ENCODE peak calls at places on chromosome 2, in four cellular contexts. One of them, this sample, is unnamed. For H3K36me3, the result is how much of the 10 kb centered on the place peaks cover.

GRCh38 chr2:184598313-184599053 is at the start of gene ZNF804A:
- DNase-seq in naive thymus-derived CD4-positive, alpha-beta T cell: no peak
- DNase-seq in OCI-LY7: peak
- DNase-seq in right atrium auricular region: peak
- DNase-seq in this sample: no peak

GRCh38 chr2:227576110-227576509 is 22.6 kb upstream of the SCYGR2 start:
- DNase-seq in naive thymus-derived CD4-positive, alpha-beta T cell: no peak
- DNase-seq in OCI-LY7: no peak
- DNase-seq in right atrium auricular region: no peak
- DNase-seq in this sample: no peak

GRCh38 chr2:238582159-238582558 is 155.4 kb downstream of the ASB1 start:
- DNase-seq in OCI-LY7: no peak
- DNase-seq in right atrium auricular region: no peak
- DNase-seq in naive thymus-derived CD4-positive, alpha-beta T cell: no peak
- DNase-seq in this sample: no peak

GRCh38 chr2:181566643-181567042 is 90.3 kb downstream of the CERKL start:
- DNase-seq in naive thymus-derived CD4-positive, alpha-beta T cell: no peak
- DNase-seq in OCI-LY7: no peak
- DNase-seq in right atrium auricular region: no peak
- DNase-seq in this sample: no peak

GRCh38 chr2:20485612-20485926 is 38.7 kb downstream of the RHOB start:
- DNase-seq in naive thymus-derived CD4-positive, alpha-beta T cell: no peak
- DNase-seq in OCI-LY7: no peak
- DNase-seq in right atrium auricular region: no peak
- DNase-seq in this sample: no peak

GRCh38 chr2:85584354-85584856 is at the start of gene VAMP5:
- DNase-seq in right atrium auricular region: no peak
- DNase-seq in naive thymus-derived CD4-positive, alpha-beta T cell: peak
- DNase-seq in OCI-LY7: no peak
- DNase-seq in this sample: no peak

GRCh38 chr2:108364676-108365297 is 13.0 kb upstream of the SULT1C4 start:
- DNase-seq in right atrium auricular region: no peak
- DNase-seq in OCI-LY7: no peak
- DNase-seq in naive thymus-derived CD4-positive, alpha-beta T cell: no peak
- DNase-seq in this sample: no peak

GRCh38 chr2:226915846-226916360 is 80.0 kb downstream of the RHBDD1 start:
- DNase-seq in OCI-LY7: no peak
- DNase-seq in right atrium auricular region: no peak
- DNase-seq in naive thymus-derived CD4-positive, alpha-beta T cell: no peak
- DNase-seq in this sample: no peak

GRCh38 chr2:226730487-226730886 is 69.1 kb downstream of the IRS1 start:
- DNase-seq in right atrium auricular region: no peak
- DNase-seq in OCI-LY7: no peak
- DNase-seq in naive thymus-derived CD4-positive, alpha-beta T cell: no peak
- DNase-seq in this sample: no peak

GRCh38 chr2:46487667-46488333 is 8.4 kb downstream of the TMEM247 start:
- DNase-seq in OCI-LY7: no peak
- DNase-seq in right atrium auricular region: peak
- DNase-seq in naive thymus-derived CD4-positive, alpha-beta T cell: no peak
- DNase-seq in this sample: no peak

GRCh38 chr2:218781691-218782528 is at the start of gene CYP27A1:
- DNase-seq in OCI-LY7: no peak
- DNase-seq in naive thymus-derived CD4-positive, alpha-beta T cell: no peak
- DNase-seq in right atrium auricular region: peak
- DNase-seq in this sample: no peak

GRCh38 chr2:163453920-163454319 is 281.9 kb downstream of the FIGN start:
- DNase-seq in right atrium auricular region: no peak
- DNase-seq in OCI-LY7: no peak
- DNase-seq in naive thymus-derived CD4-positive, alpha-beta T cell: no peak
- DNase-seq in this sample: no peak

GRCh38 chr2:221399183-221399582 is 172.9 kb downstream of the EPHA4 start:
- DNase-seq in OCI-LY7: no peak
- DNase-seq in right atrium auricular region: no peak
- DNase-seq in naive thymus-derived CD4-positive, alpha-beta T cell: no peak
- DNase-seq in this sample: no peak

GRCh38 chr2:138101718-138102117 is 137.4 kb downstream of the HNMT start:
- DNase-seq in OCI-LY7: no peak
- DNase-seq in naive thymus-derived CD4-positive, alpha-beta T cell: no peak
- DNase-seq in right atrium auricular region: no peak
- DNase-seq in this sample: no peak

GRCh38 chr2:197827618-197828017 is 23.2 kb downstream of the PLCL1 start:
- DNase-seq in OCI-LY7: no peak
- DNase-seq in naive thymus-derived CD4-positive, alpha-beta T cell: no peak
- DNase-seq in right atrium auricular region: no peak
- DNase-seq in this sample: no peak

GRCh38 chr2:148561389-148561788 is 83.2 kb upstream of the EPC2 start:
- DNase-seq in OCI-LY7: no peak
- DNase-seq in naive thymus-derived CD4-positive, alpha-beta T cell: no peak
- DNase-seq in right atrium auricular region: no peak
- DNase-seq in this sample: no peak

GRCh38 chr2:56168163-56168562 is 15.6 kb upstream of the CCDC85A start:
- DNase-seq in right atrium auricular region: no peak
- DNase-seq in OCI-LY7: no peak
- DNase-seq in naive thymus-derived CD4-positive, alpha-beta T cell: no peak
- DNase-seq in this sample: no peak

GRCh38 chr2:29920130-29920577 is 1.2 kb downstream of the ALK start:
- DNase-seq in naive thymus-derived CD4-positive, alpha-beta T cell: peak
- DNase-seq in OCI-LY7: no peak
- DNase-seq in right atrium auricular region: no peak
- DNase-seq in this sample: peak

GRCh38 chr2:27347641-27348040 is 8.9 kb downstream of the GTF3C2 start:
- DNase-seq in OCI-LY7: no peak
- DNase-seq in naive thymus-derived CD4-positive, alpha-beta T cell: no peak
- DNase-seq in right atrium auricular region: no peak
- DNase-seq in this sample: no peak

GRCh38 chr2:240929364-240930095 is 23.4 kb downstream of the CROCC2 start:
- DNase-seq in OCI-LY7: no peak
- DNase-seq in right atrium auricular region: no peak
- DNase-seq in naive thymus-derived CD4-positive, alpha-beta T cell: no peak
- DNase-seq in this sample: no peak

GRCh38 chr2:241565413-241565812 is 6.9 kb downstream of the BOK start:
- DNase-seq in OCI-LY7: no peak
- DNase-seq in right atrium auricular region: no peak
- DNase-seq in naive thymus-derived CD4-positive, alpha-beta T cell: no peak
- DNase-seq in this sample: no peak

GRCh38 chr2:19114754-19115231 is 243.6 kb downstream of the OSR1 start:
- DNase-seq in right atrium auricular region: no peak
- DNase-seq in OCI-LY7: no peak
- DNase-seq in naive thymus-derived CD4-positive, alpha-beta T cell: no peak
- DNase-seq in this sample: no peak

GRCh38 chr2:124024491-124025348 is at the start of gene CNTNAP5:
- DNase-seq in right atrium auricular region: no peak
- DNase-seq in OCI-LY7: no peak
- DNase-seq in naive thymus-derived CD4-positive, alpha-beta T cell: no peak
- DNase-seq in this sample: peak

GRCh38 chr2:231764124-231764523 is 17.0 kb downstream of the PDE6D start:
- DNase-seq in right atrium auricular region: no peak
- DNase-seq in OCI-LY7: no peak
- DNase-seq in naive thymus-derived CD4-positive, alpha-beta T cell: no peak
- DNase-seq in this sample: no peak

GRCh38 chr2:144088863-144089262 is 431.1 kb downstream of the ZEB2 start:
- DNase-seq in right atrium auricular region: no peak
- DNase-seq in OCI-LY7: no peak
- DNase-seq in naive thymus-derived CD4-positive, alpha-beta T cell: no peak
- DNase-seq in this sample: no peak

GRCh38 chr2:23803275-23803964 is 123.5 kb downstream of the ATAD2B start:
- DNase-seq in OCI-LY7: no peak
- DNase-seq in naive thymus-derived CD4-positive, alpha-beta T cell: no peak
- DNase-seq in right atrium auricular region: no peak
- DNase-seq in this sample: no peak

GRCh38 chr2:233301811-233302210 is 5.8 kb upstream of the SAG start:
- DNase-seq in OCI-LY7: no peak
- DNase-seq in naive thymus-derived CD4-positive, alpha-beta T cell: no peak
- DNase-seq in right atrium auricular region: no peak
- DNase-seq in this sample: no peak

GRCh38 chr2:187566266-187566665 is 12.0 kb upstream of the TFPI start:
- DNase-seq in naive thymus-derived CD4-positive, alpha-beta T cell: no peak
- DNase-seq in right atrium auricular region: no peak
- DNase-seq in OCI-LY7: no peak
- DNase-seq in this sample: no peak

GRCh38 chr2:102294802-102295489 is 16.4 kb upstream of the IL1RL1 start:
- DNase-seq in naive thymus-derived CD4-positive, alpha-beta T cell: no peak
- DNase-seq in OCI-LY7: no peak
- DNase-seq in right atrium auricular region: no peak
- DNase-seq in this sample: no peak

GRCh38 chr2:216621292-216621691 is 11.9 kb upstream of the IGFBP2 start:
- DNase-seq in OCI-LY7: no peak
- DNase-seq in naive thymus-derived CD4-positive, alpha-beta T cell: no peak
- DNase-seq in right atrium auricular region: no peak
- DNase-seq in this sample: no peak

GRCh38 chr2:68831688-68832087 is 39.5 kb downstream of the BMP10 start:
- DNase-seq in OCI-LY7: no peak
- DNase-seq in right atrium auricular region: no peak
- DNase-seq in naive thymus-derived CD4-positive, alpha-beta T cell: no peak
- DNase-seq in this sample: no peak

GRCh38 chr2:776517-776916 is 99.3 kb upstream of the TMEM18 start:
- DNase-seq in right atrium auricular region: no peak
- DNase-seq in naive thymus-derived CD4-positive, alpha-beta T cell: no peak
- DNase-seq in OCI-LY7: no peak
- DNase-seq in this sample: no peak

GRCh38 chr2:134253804-134254203 is at the start of gene MGAT5:
- DNase-seq in OCI-LY7: peak
- DNase-seq in right atrium auricular region: no peak
- DNase-seq in naive thymus-derived CD4-positive, alpha-beta T cell: no peak
- DNase-seq in this sample: no peak

GRCh38 chr2:58227171-58227917 is 13.8 kb downstream of the FANCL start:
- DNase-seq in naive thymus-derived CD4-positive, alpha-beta T cell: no peak
- DNase-seq in right atrium auricular region: no peak
- DNase-seq in OCI-LY7: no peak
- DNase-seq in this sample: no peak
- H3K36me3 ChIP-seq in naive thymus-derived CD4-positive, alpha-beta T cell: under half
- H3K36me3 ChIP-seq in right atrium auricular region: under half
- H3K36me3 ChIP-seq in OCI-LY7: under half
- H3K36me3 ChIP-seq in this sample: under half

GRCh38 chr2:131048641-131049040 is 44.6 kb downstream of the FAM168B start:
- DNase-seq in right atrium auricular region: no peak
- DNase-seq in OCI-LY7: no peak
- DNase-seq in naive thymus-derived CD4-positive, alpha-beta T cell: no peak
- DNase-seq in this sample: no peak

GRCh38 chr2:131047275-131047652 is 46.0 kb downstream of the FAM168B start:
- DNase-seq in right atrium auricular region: no peak
- DNase-seq in naive thymus-derived CD4-positive, alpha-beta T cell: no peak
- DNase-seq in OCI-LY7: no peak
- DNase-seq in this sample: no peak

GRCh38 chr2:131047920-131048560 is 45.2 kb downstream of the FAM168B start:
- DNase-seq in right atrium auricular region: no peak
- DNase-seq in OCI-LY7: no peak
- DNase-seq in naive thymus-derived CD4-positive, alpha-beta T cell: no peak
- DNase-seq in this sample: no peak

GRCh38 chr2:131050896-131051295 is 42.4 kb downstream of the FAM168B start:
- DNase-seq in OCI-LY7: no peak
- DNase-seq in naive thymus-derived CD4-positive, alpha-beta T cell: no peak
- DNase-seq in right atrium auricular region: no peak
- DNase-seq in this sample: no peak

DNA sequence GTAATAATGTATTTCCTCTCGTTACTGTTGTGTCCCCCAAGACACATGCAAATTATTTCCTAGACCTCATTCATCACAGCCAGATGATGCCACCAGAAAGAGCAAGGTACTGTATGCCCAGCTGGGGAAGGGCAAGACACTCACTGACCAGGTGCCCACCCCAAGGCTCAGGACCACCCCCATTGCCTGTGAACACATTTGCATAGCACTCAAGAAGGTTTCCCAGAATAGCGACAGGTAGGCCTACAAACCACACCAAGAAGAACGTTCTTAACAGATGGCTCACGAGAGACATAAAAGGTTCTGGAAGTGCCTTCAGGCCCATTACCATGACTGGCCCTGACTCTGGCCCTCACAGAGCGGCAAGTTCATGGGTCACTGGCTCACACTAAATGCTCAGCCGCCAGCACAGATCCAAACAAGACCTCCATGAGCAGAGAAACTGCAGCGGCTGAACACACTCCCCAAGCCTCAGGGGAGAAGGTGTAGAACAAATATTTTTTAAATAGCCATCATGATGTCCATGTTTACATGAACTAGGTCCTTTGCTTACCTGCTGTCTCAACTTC is 44.0 kb downstream of the FAM168B start:
- DNase-seq in OCI-LY7: peak
- DNase-seq in right atrium auricular region: no peak
- DNase-seq in naive thymus-derived CD4-positive, alpha-beta T cell: no peak
- DNase-seq in this sample: no peak
- H3K36me3 ChIP-seq in OCI-LY7: half or more
- H3K36me3 ChIP-seq in right atrium auricular region: half or more
- H3K36me3 ChIP-seq in naive thymus-derived CD4-positive, alpha-beta T cell: under half
- H3K36me3 ChIP-seq in this sample: under half

GRCh38 chr2:190930411-190930810 is 49.8 kb downstream of the GLS start:
- DNase-seq in right atrium auricular region: no peak
- DNase-seq in naive thymus-derived CD4-positive, alpha-beta T cell: no peak
- DNase-seq in OCI-LY7: no peak
- DNase-seq in this sample: no peak
- H3K36me3 ChIP-seq in right atrium auricular region: under half
- H3K36me3 ChIP-seq in naive thymus-derived CD4-positive, alpha-beta T cell: under half
- H3K36me3 ChIP-seq in OCI-LY7: half or more
- H3K36me3 ChIP-seq in this sample: under half

GRCh38 chr2:169182573-169182972 is 113.2 kb downstream of the DHRS9 start:
- DNase-seq in naive thymus-derived CD4-positive, alpha-beta T cell: no peak
- DNase-seq in right atrium auricular region: no peak
- DNase-seq in OCI-LY7: no peak
- DNase-seq in this sample: no peak
- H3K36me3 ChIP-seq in naive thymus-derived CD4-positive, alpha-beta T cell: under half
- H3K36me3 ChIP-seq in right atrium auricular region: under half
- H3K36me3 ChIP-seq in OCI-LY7: under half
- H3K36me3 ChIP-seq in this sample: under half

DNA sequence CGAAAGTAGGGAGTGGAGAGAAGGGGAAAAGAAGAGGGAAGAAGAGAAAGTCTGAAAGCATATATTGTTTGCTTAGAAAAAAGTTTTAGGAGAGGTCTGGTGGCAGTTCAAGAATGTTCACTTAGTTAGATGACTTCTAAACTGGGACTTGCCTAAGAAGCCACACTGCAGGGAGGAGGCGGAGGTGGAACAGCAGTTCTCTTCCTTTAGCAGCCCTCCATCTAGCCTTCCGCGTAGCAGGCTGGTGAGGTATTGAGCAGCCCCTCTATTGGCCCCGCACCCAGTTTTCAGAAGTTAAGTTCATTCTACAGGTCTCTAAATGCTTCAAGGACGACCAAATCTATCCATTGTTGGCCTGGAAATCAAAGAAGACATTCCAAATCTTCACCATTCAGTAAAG is 31.9 kb upstream of the WIPF1 start:
- DNase-seq in naive thymus-derived CD4-positive, alpha-beta T cell: no peak
- DNase-seq in right atrium auricular region: no peak
- DNase-seq in OCI-LY7: no peak
- DNase-seq in this sample: no peak
- H3K36me3 ChIP-seq in naive thymus-derived CD4-positive, alpha-beta T cell: under half
- H3K36me3 ChIP-seq in right atrium auricular region: under half
- H3K36me3 ChIP-seq in OCI-LY7: half or more
- H3K36me3 ChIP-seq in this sample: under half

GRCh38 chr2:96727431-96727830 is 12.4 kb downstream of the LMAN2L start:
- DNase-seq in naive thymus-derived CD4-positive, alpha-beta T cell: no peak
- DNase-seq in right atrium auricular region: no peak
- DNase-seq in OCI-LY7: no peak
- DNase-seq in this sample: no peak
- H3K36me3 ChIP-seq in naive thymus-derived CD4-positive, alpha-beta T cell: under half
- H3K36me3 ChIP-seq in right atrium auricular region: half or more
- H3K36me3 ChIP-seq in OCI-LY7: half or more
- H3K36me3 ChIP-seq in this sample: under half

This sample was measured in kidney epithelial cell.